ENCODE peak calls at places on chromosomes 3 and 15, in eight cellular contexts. One of them, this sample, is unnamed.

GRCh38 chr15:69194854-69195253 is 34.4 kb downstream of the GLCE start:
- DNase-seq in HL-60: no peak
- DNase-seq in GM23338: no peak
- DNase-seq in stomach: no peak
- DNase-seq in breast epithelium: no peak
- DNase-seq in Panc1: no peak
- DNase-seq in transverse colon: no peak
- DNase-seq in spleen: no peak
- DNase-seq in this sample: no peak

GRCh38 chr15:87219650-87220615 is 1036.6 kb downstream of the NTRK3 start:
- DNase-seq in HL-60: no peak
- DNase-seq in GM23338: no peak
- DNase-seq in stomach: no peak
- DNase-seq in breast epithelium: no peak
- DNase-seq in Panc1: no peak
- DNase-seq in transverse colon: no peak
- DNase-seq in spleen: no peak
- DNase-seq in this sample: no peak

GRCh38 chr3:67382551-67382950 is 271.9 kb downstream of the SUCLG2 start:
- DNase-seq in HL-60: no peak
- DNase-seq in GM23338: no peak
- DNase-seq in stomach: no peak
- DNase-seq in breast epithelium: no peak
- DNase-seq in Panc1: no peak
- DNase-seq in transverse colon: no peak
- DNase-seq in spleen: no peak
- DNase-seq in this sample: no peak

GRCh38 chr15:55993804-55994539 is 560 bp upstream of the NEDD4 start:
- DNase-seq in HL-60: no peak
- DNase-seq in GM23338: peak
- DNase-seq in stomach: no peak
- DNase-seq in breast epithelium: no peak
- DNase-seq in Panc1: no peak
- DNase-seq in transverse colon: no peak
- DNase-seq in spleen: no peak
- DNase-seq in this sample: no peak

GRCh38 chr15:90049666-90050604 is 48.8 kb downstream of the ZNF710 start:
- DNase-seq in HL-60: no peak
- DNase-seq in GM23338: no peak
- DNase-seq in stomach: no peak
- DNase-seq in breast epithelium: no peak
- DNase-seq in Panc1: no peak
- DNase-seq in transverse colon: no peak
- DNase-seq in spleen: no peak
- DNase-seq in this sample: no peak

GRCh38 chr3:191275751-191276150 is 53.4 kb upstream of the CCDC50 start:
- DNase-seq in HL-60: no peak
- DNase-seq in GM23338: no peak
- DNase-seq in stomach: no peak
- DNase-seq in breast epithelium: no peak
- DNase-seq in Panc1: no peak
- DNase-seq in transverse colon: no peak
- DNase-seq in spleen: no peak
- DNase-seq in this sample: no peak

GRCh38 chr15:47411733-47412530 is 305.4 kb upstream of the SEMA6D start:
- DNase-seq in HL-60: no peak
- DNase-seq in GM23338: no peak
- DNase-seq in stomach: no peak
- DNase-seq in breast epithelium: no peak
- DNase-seq in Panc1: no peak
- DNase-seq in transverse colon: no peak
- DNase-seq in spleen: no peak
- DNase-seq in this sample: peak

GRCh38 chr3:188295876-188296275 is 141.9 kb downstream of the LPP start:
- DNase-seq in HL-60: no peak
- DNase-seq in GM23338: no peak
- DNase-seq in stomach: no peak
- DNase-seq in breast epithelium: no peak
- DNase-seq in Panc1: no peak
- DNase-seq in transverse colon: no peak
- DNase-seq in spleen: no peak
- DNase-seq in this sample: no peak

GRCh38 chr3:152298393-152299242 is 29.9 kb downstream of the MBNL1 start:
- DNase-seq in HL-60: peak
- DNase-seq in GM23338: no peak
- DNase-seq in stomach: peak
- DNase-seq in breast epithelium: no peak
- DNase-seq in Panc1: peak
- DNase-seq in transverse colon: peak
- DNase-seq in spleen: no peak
- DNase-seq in this sample: peak

GRCh38 chr3:15716178-15716577 is 81.6 kb downstream of the ANKRD28 start:
- DNase-seq in HL-60: no peak
- DNase-seq in GM23338: no peak
- DNase-seq in stomach: no peak
- DNase-seq in breast epithelium: no peak
- DNase-seq in Panc1: no peak
- DNase-seq in transverse colon: no peak
- DNase-seq in spleen: no peak
- DNase-seq in this sample: no peak

GRCh38 chr3:15711281-15711680 is 86.5 kb downstream of the ANKRD28 start:
- DNase-seq in HL-60: no peak
- DNase-seq in GM23338: no peak
- DNase-seq in stomach: no peak
- DNase-seq in breast epithelium: no peak
- DNase-seq in Panc1: no peak
- DNase-seq in transverse colon: no peak
- DNase-seq in spleen: no peak
- DNase-seq in this sample: no peak

GRCh38 chr3:15713364-15713763 is 84.4 kb downstream of the ANKRD28 start:
- DNase-seq in HL-60: no peak
- DNase-seq in GM23338: no peak
- DNase-seq in stomach: no peak
- DNase-seq in breast epithelium: no peak
- DNase-seq in Panc1: no peak
- DNase-seq in transverse colon: no peak
- DNase-seq in spleen: no peak
- DNase-seq in this sample: no peak

GRCh38 chr3:15708882-15709677 is 88.7 kb downstream of the ANKRD28 start:
- DNase-seq in HL-60: peak
- DNase-seq in GM23338: no peak
- DNase-seq in stomach: no peak
- DNase-seq in breast epithelium: no peak
- DNase-seq in Panc1: no peak
- DNase-seq in transverse colon: no peak
- DNase-seq in spleen: no peak
- DNase-seq in this sample: no peak

DNA sequence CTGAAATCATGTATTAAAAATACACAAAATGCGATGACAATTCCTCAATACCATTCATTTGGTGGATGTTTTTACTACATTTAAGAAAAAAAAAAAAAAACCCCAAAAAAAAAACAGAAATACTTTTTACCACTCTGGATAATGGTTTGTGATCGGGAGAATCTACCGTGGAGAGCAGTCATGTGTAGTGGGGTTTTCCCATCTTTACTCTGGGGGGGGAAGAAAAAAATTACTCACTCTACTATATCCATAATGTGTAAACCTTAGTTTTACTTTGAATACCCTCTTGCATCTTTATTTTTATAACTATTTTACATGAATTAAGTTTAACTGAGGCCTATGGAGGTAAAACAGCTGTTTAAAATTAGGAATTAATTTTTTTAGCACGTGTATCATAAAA is 83.3 kb downstream of the ANKRD28 start:
- DNase-seq in HL-60: no peak
- DNase-seq in GM23338: no peak
- DNase-seq in stomach: no peak
- DNase-seq in breast epithelium: no peak
- DNase-seq in Panc1: no peak
- DNase-seq in transverse colon: no peak
- DNase-seq in spleen: no peak
- DNase-seq in this sample: no peak
- TF ChIP-seq POLR2AphosphoS5 in HL-60: no peak
- TF ChIP-seq POLR2AphosphoS5 in GM23338: no peak
- TF ChIP-seq POLR2AphosphoS5 in stomach: no peak
- TF ChIP-seq POLR2AphosphoS5 in breast epithelium: no peak
- TF ChIP-seq POLR2AphosphoS5 in Panc1: no peak
- TF ChIP-seq POLR2AphosphoS5 in transverse colon: no peak
- TF ChIP-seq POLR2AphosphoS5 in spleen: no peak
- TF ChIP-seq POLR2AphosphoS5 in this sample: no peak

GRCh38 chr3:71585126-71585525 is 1.6 kb upstream of the FOXP1 start:
- DNase-seq in HL-60: peak
- DNase-seq in GM23338: no peak
- DNase-seq in stomach: no peak
- DNase-seq in breast epithelium: no peak
- DNase-seq in Panc1: no peak
- DNase-seq in transverse colon: no peak
- DNase-seq in spleen: no peak
- DNase-seq in this sample: peak
- H3K4me3 ChIP-seq in HL-60: peak
- H3K4me3 ChIP-seq in GM23338: peak
- H3K4me3 ChIP-seq in stomach: peak
- H3K4me3 ChIP-seq in breast epithelium: peak
- H3K4me3 ChIP-seq in Panc1: no peak
- H3K4me3 ChIP-seq in transverse colon: peak
- H3K4me3 ChIP-seq in spleen: no peak
- H3K4me3 ChIP-seq in this sample: peak

DNA sequence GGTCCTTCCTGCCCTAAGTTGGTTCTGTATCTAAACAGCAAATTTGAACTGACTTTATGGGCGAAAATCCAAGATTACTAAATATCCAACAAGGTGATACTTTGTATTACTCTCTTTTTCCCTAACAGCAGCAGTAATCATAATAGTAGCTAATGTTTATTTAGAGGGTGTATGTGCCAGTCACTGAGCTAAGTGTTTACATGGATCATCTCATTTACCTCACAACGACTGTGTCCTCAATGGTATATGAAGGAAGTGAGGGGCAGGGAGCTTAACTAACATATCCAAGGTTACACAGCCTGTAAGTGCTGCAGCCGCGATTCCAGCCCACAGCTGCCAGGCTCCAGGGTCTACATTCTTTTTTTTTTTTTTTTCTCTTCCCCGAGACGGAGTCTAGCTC is 10.3 kb upstream of the LRRC34 start:
- DNase-seq in HL-60: no peak
- DNase-seq in GM23338: no peak
- DNase-seq in stomach: no peak
- DNase-seq in breast epithelium: no peak
- DNase-seq in Panc1: no peak
- DNase-seq in transverse colon: no peak
- DNase-seq in spleen: no peak
- DNase-seq in this sample: no peak
- H3K27ac ChIP-seq in HL-60: no peak
- H3K27ac ChIP-seq in GM23338: no peak
- H3K27ac ChIP-seq in stomach: no peak
- H3K27ac ChIP-seq in breast epithelium: no peak
- H3K27ac ChIP-seq in Panc1: no peak
- H3K27ac ChIP-seq in transverse colon: no peak
- H3K27ac ChIP-seq in spleen: no peak
- H3K27ac ChIP-seq in this sample: no peak

DNA sequence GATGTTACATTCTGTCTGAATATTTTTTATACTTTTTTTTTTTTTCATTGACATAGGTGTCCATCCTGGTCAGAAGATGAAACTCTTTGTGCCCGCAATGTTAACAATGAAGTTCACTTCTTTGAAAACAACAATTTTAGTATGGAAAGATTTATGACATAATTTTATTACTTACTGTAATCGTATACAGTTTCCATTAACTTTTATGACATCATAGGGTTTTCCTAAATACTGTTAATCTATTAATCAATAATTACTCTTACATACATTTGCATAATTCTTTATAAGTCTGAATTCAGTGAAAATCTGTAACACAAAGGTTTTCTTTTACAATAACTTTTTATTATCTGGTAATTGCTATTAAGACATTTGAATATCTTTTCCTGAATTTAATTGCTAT is 17.7 kb downstream of the EIF2A start:
- DNase-seq in HL-60: no peak
- DNase-seq in GM23338: no peak
- DNase-seq in stomach: no peak
- DNase-seq in breast epithelium: no peak
- DNase-seq in Panc1: no peak
- DNase-seq in transverse colon: no peak
- DNase-seq in spleen: no peak
- DNase-seq in this sample: no peak
- TF ChIP-seq POLR2AphosphoS5 in HL-60: no peak
- TF ChIP-seq POLR2AphosphoS5 in GM23338: no peak
- TF ChIP-seq POLR2AphosphoS5 in stomach: no peak
- TF ChIP-seq POLR2AphosphoS5 in breast epithelium: no peak
- TF ChIP-seq POLR2AphosphoS5 in Panc1: no peak
- TF ChIP-seq POLR2AphosphoS5 in transverse colon: no peak
- TF ChIP-seq POLR2AphosphoS5 in spleen: no peak
- TF ChIP-seq POLR2AphosphoS5 in this sample: no peak